ENCODE peak calls at places on chromosomes 3 and 15, in four cellular contexts. H is K562, J is GM12878, G is HepG2. U is an unnamed sample.

GRCh38 chr15:60519218-60519617 is 40.3 kb upstream of the ICE2 start:
- DNase-seq in G (no peak), H (no peak), J (no peak), U (no peak)

GRCh38 chr3:37291275-37291700 is 116.9 kb upstream of the LRRFIP2 start:
- DNase-seq in G (no peak), J (no peak), H (peak; percentile 71), U (no peak)

GRCh38 chr15:57035664-57036063 is 117.2 kb downstream of the TCF12 start:
- DNase-seq in G (no peak), J (no peak), H (no peak), U (peak; percentile 48)

GRCh38 chr3:129122697-129123055 is 1.1 kb upstream of the RAB43 start:
- DNase-seq in G (no peak), H (no peak), J (no peak), U (no peak)

GRCh38 chr3:63387568-63387967 is 109.5 kb downstream of the SYNPR start:
- DNase-seq in H (no peak), G (no peak), J (no peak), U (no peak)

GRCh38 chr3:120332646-120333045 is 16.5 kb downstream of the LRRC58 start:
- DNase-seq in H (no peak), J (no peak), G (no peak), U (no peak)

GRCh38 chr3:14439501-14440167 is 37.2 kb downstream of the SLC6A6 start:
- DNase-seq in J (no peak), G (no peak), H (peak; percentile 77), U (no peak)

GRCh38 chr3:182671942-182672341 is 121.4 kb upstream of the ATP11B start:
- DNase-seq in J (no peak), H (no peak), G (no peak), U (no peak)

GRCh38 chr3:126932188-126932931 is 50.6 kb upstream of the PLXNA1 start:
- DNase-seq in H (no peak), G (no peak), J (no peak), U (no peak)

GRCh38 chr3:58998476-58999117 is 51.2 kb downstream of the CFAP20DC start:
- DNase-seq in G (no peak), J (no peak), H (peak; percentile 74), U (no peak)

GRCh38 chr3:179324270-179324754 is 1.5 kb downstream of the ZNF639 start:
- DNase-seq in J (no peak), G (no peak), H (peak; percentile 27), U (no peak)

GRCh38 chr3:85007195-85008094 is 48.7 kb downstream of the CADM2 start:
- DNase-seq in J (no peak), G (peak; percentile 90), H (no peak), U (no peak)

GRCh38 chr3:25513642-25514266 is 85.7 kb downstream of the RARB start:
- DNase-seq in H (no peak), G (no peak), J (no peak), U (no peak)
- TF ChIP-seq CREM in H (no peak), G (no peak), J (no peak), U (no peak)

GRCh38 chr15:73355866-73356265 is 12.9 kb downstream of the HCN4 start:
- DNase-seq in G (no peak), J (no peak), H (no peak), U (no peak)
- TF ChIP-seq CREM in G (no peak), J (no peak), H (no peak), U (no peak)

GRCh38 chr15:74989527-74989926 is 5.8 kb upstream of the SCAMP5 start:
- DNase-seq in G (no peak), H (no peak), J (no peak), U (no peak)

GRCh38 chr15:74983725-74984231 is 11.6 kb upstream of the SCAMP5 start:
- DNase-seq in H (no peak), G (no peak), J (peak; percentile 27), U (no peak)

GRCh38 chr15:74992619-74993018 is 2.7 kb upstream of the SCAMP5 start:
- DNase-seq in J (no peak), H (no peak), G (no peak), U (no peak)

GRCh38 chr15:74988007-74988800 is 7.2 kb upstream of the SCAMP5 start:
- DNase-seq in G (peak; percentile 65), J (no peak), H (peak; percentile 60), U (peak; percentile 74)
- TF ChIP-seq CREM in G (no peak), J (no peak), H (no peak), U (no peak)

DNA sequence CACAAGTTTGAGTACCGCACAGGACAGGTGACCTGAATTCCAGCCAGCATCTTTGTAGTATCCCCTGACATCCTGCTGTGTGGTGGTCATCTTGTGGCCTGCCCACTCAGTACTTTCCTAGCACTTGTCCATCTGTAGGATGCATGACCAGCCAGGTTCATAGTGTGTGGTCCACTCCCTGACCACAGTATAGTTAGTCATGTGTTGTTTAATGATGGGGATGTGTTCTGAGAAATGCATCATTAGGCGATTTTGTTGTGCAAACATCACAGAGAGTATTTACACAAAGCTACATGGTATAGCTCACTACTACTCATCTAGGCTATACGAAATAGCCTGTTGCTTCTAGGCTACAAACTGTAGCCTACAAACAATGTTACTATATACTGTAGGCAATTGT is 16.9 kb upstream of the RBPMS2 start:
- DNase-seq in J (no peak), H (no peak), G (no peak), U (no peak)
- TF ChIP-seq CREM in J (no peak), H (no peak), G (no peak), U (no peak)

GRCh38 chr3:143693506-143693905 is 154.8 kb downstream of the SLC9A9 start:
- DNase-seq in J (no peak), G (no peak), H (no peak), U (no peak)
- TF ChIP-seq CREM in J (no peak), G (no peak), H (no peak), U (no peak)

U was measured in WTC11.